ENCODE peak calls at places on chromosomes 1 and 21, in eight cellular contexts. One of them, this sample, is unnamed.

GRCh38 chr21:42059141-42059540 is 12.0 kb upstream of the UMODL1 start:
- DNase-seq in neural crest cell: no peak
- DNase-seq in tibial nerve: no peak
- DNase-seq in IMR-90: no peak
- DNase-seq in heart right ventricle: no peak
- DNase-seq in pancreas: no peak
- DNase-seq in AG04450: no peak
- DNase-seq in retinal pigment epithelial cell: no peak
- DNase-seq in this sample: no peak

GRCh38 chr1:67853704-67854103 is 20.4 kb upstream of the GNG12 start:
- DNase-seq in AG04450: no peak
- DNase-seq in IMR-90: peak
- DNase-seq in neural crest cell: peak
- DNase-seq in tibial nerve: peak
- DNase-seq in pancreas: no peak
- DNase-seq in heart right ventricle: peak
- DNase-seq in retinal pigment epithelial cell: no peak
- DNase-seq in this sample: peak

GRCh38 chr1:234683856-234684632 is 74.1 kb upstream of the IRF2BP2 start:
- DNase-seq in pancreas: peak
- DNase-seq in IMR-90: peak
- DNase-seq in AG04450: no peak
- DNase-seq in neural crest cell: no peak
- DNase-seq in retinal pigment epithelial cell: peak
- DNase-seq in heart right ventricle: no peak
- DNase-seq in tibial nerve: peak
- DNase-seq in this sample: no peak

GRCh38 chr1:169109561-169110134 is 3.2 kb downstream of the ATP1B1 start:
- DNase-seq in heart right ventricle: no peak
- DNase-seq in retinal pigment epithelial cell: peak
- DNase-seq in neural crest cell: no peak
- DNase-seq in IMR-90: peak
- DNase-seq in pancreas: peak
- DNase-seq in AG04450: peak
- DNase-seq in tibial nerve: no peak
- DNase-seq in this sample: no peak

GRCh38 chr1:3727042-3727824 is 25.0 kb upstream of the CCDC27 start:
- DNase-seq in pancreas: no peak
- DNase-seq in tibial nerve: no peak
- DNase-seq in AG04450: no peak
- DNase-seq in retinal pigment epithelial cell: no peak
- DNase-seq in heart right ventricle: peak
- DNase-seq in neural crest cell: peak
- DNase-seq in IMR-90: no peak
- DNase-seq in this sample: no peak

GRCh38 chr1:8536521-8536920 is 218.6 kb downstream of the SLC45A1 start:
- DNase-seq in tibial nerve: no peak
- DNase-seq in heart right ventricle: no peak
- DNase-seq in retinal pigment epithelial cell: peak
- DNase-seq in pancreas: no peak
- DNase-seq in AG04450: no peak
- DNase-seq in IMR-90: peak
- DNase-seq in neural crest cell: no peak
- DNase-seq in this sample: no peak

GRCh38 chr1:109881906-109882287 is 28.8 kb upstream of the CSF1 start:
- DNase-seq in retinal pigment epithelial cell: no peak
- DNase-seq in tibial nerve: no peak
- DNase-seq in pancreas: no peak
- DNase-seq in neural crest cell: no peak
- DNase-seq in heart right ventricle: no peak
- DNase-seq in AG04450: no peak
- DNase-seq in IMR-90: no peak
- DNase-seq in this sample: no peak

GRCh38 chr1:240405751-240406150 is 206.2 kb downstream of the GREM2 start:
- DNase-seq in neural crest cell: no peak
- DNase-seq in pancreas: no peak
- DNase-seq in heart right ventricle: no peak
- DNase-seq in AG04450: no peak
- DNase-seq in IMR-90: no peak
- DNase-seq in retinal pigment epithelial cell: no peak
- DNase-seq in tibial nerve: no peak
- DNase-seq in this sample: no peak

GRCh38 chr1:30310966-30311742 is 412.2 kb downstream of the MATN1 start:
- DNase-seq in pancreas: no peak
- DNase-seq in neural crest cell: no peak
- DNase-seq in heart right ventricle: no peak
- DNase-seq in IMR-90: no peak
- DNase-seq in tibial nerve: no peak
- DNase-seq in retinal pigment epithelial cell: no peak
- DNase-seq in AG04450: no peak
- DNase-seq in this sample: no peak

GRCh38 chr1:206685256-206685748 is 597 bp downstream of the MAPKAPK2 start:
- DNase-seq in pancreas: peak
- DNase-seq in AG04450: no peak
- DNase-seq in heart right ventricle: peak
- DNase-seq in tibial nerve: no peak
- DNase-seq in IMR-90: peak
- DNase-seq in neural crest cell: peak
- DNase-seq in retinal pigment epithelial cell: no peak
- DNase-seq in this sample: no peak

GRCh38 chr1:9825101-9826074 is 1.6 kb upstream of the CLSTN1 start:
- DNase-seq in pancreas: peak
- DNase-seq in IMR-90: peak
- DNase-seq in tibial nerve: peak
- DNase-seq in retinal pigment epithelial cell: no peak
- DNase-seq in heart right ventricle: no peak
- DNase-seq in neural crest cell: no peak
- DNase-seq in AG04450: no peak
- DNase-seq in this sample: peak

GRCh38 chr1:169712309-169712631 is 850 bp upstream of the SELL start:
- DNase-seq in IMR-90: no peak
- DNase-seq in pancreas: no peak
- DNase-seq in AG04450: no peak
- DNase-seq in retinal pigment epithelial cell: no peak
- DNase-seq in tibial nerve: no peak
- DNase-seq in heart right ventricle: no peak
- DNase-seq in neural crest cell: no peak
- DNase-seq in this sample: no peak

GRCh38 chr1:180680558-180681144 is 48.8 kb downstream of the XPR1 start:
- DNase-seq in pancreas: no peak
- DNase-seq in AG04450: peak
- DNase-seq in IMR-90: peak
- DNase-seq in retinal pigment epithelial cell: no peak
- DNase-seq in neural crest cell: no peak
- DNase-seq in tibial nerve: no peak
- DNase-seq in heart right ventricle: no peak
- DNase-seq in this sample: no peak

GRCh38 chr21:16073571-16073970 is 343.8 kb downstream of the USP25 start:
- DNase-seq in IMR-90: no peak
- DNase-seq in heart right ventricle: no peak
- DNase-seq in neural crest cell: no peak
- DNase-seq in pancreas: no peak
- DNase-seq in retinal pigment epithelial cell: no peak
- DNase-seq in AG04450: no peak
- DNase-seq in tibial nerve: no peak
- DNase-seq in this sample: no peak

GRCh38 chr1:177165069-177165439 is 542 bp upstream of the ASTN1 start:
- DNase-seq in AG04450: no peak
- DNase-seq in IMR-90: no peak
- DNase-seq in retinal pigment epithelial cell: no peak
- DNase-seq in neural crest cell: no peak
- DNase-seq in tibial nerve: no peak
- DNase-seq in heart right ventricle: no peak
- DNase-seq in pancreas: no peak
- DNase-seq in this sample: no peak

GRCh38 chr1:179547021-179547535 is 28.7 kb downstream of the NPHS2 start:
- DNase-seq in AG04450: no peak
- DNase-seq in heart right ventricle: no peak
- DNase-seq in IMR-90: no peak
- DNase-seq in tibial nerve: no peak
- DNase-seq in retinal pigment epithelial cell: no peak
- DNase-seq in neural crest cell: no peak
- DNase-seq in pancreas: no peak
- DNase-seq in this sample: no peak

GRCh38 chr21:44681861-44682579 is at the start of gene KRTAP12-1:
- DNase-seq in AG04450: no peak
- DNase-seq in tibial nerve: no peak
- DNase-seq in IMR-90: no peak
- DNase-seq in neural crest cell: no peak
- DNase-seq in pancreas: no peak
- DNase-seq in heart right ventricle: no peak
- DNase-seq in retinal pigment epithelial cell: no peak
- DNase-seq in this sample: no peak

GRCh38 chr1:105138445-105138821 is 1388.7 kb downstream of the AMY1C start:
- DNase-seq in AG04450: no peak
- DNase-seq in neural crest cell: no peak
- DNase-seq in pancreas: peak
- DNase-seq in retinal pigment epithelial cell: peak
- DNase-seq in IMR-90: no peak
- DNase-seq in tibial nerve: no peak
- DNase-seq in heart right ventricle: peak
- DNase-seq in this sample: no peak

GRCh38 chr1:105137543-105138444 is 1388.1 kb downstream of the AMY1C start:
- DNase-seq in IMR-90: no peak
- DNase-seq in tibial nerve: no peak
- DNase-seq in neural crest cell: peak
- DNase-seq in retinal pigment epithelial cell: no peak
- DNase-seq in pancreas: no peak
- DNase-seq in AG04450: no peak
- DNase-seq in heart right ventricle: peak
- DNase-seq in this sample: no peak
- TF ChIP-seq CTCF in IMR-90: no peak
- TF ChIP-seq CTCF in tibial nerve: no peak
- TF ChIP-seq CTCF in neural crest cell: peak
- TF ChIP-seq CTCF in retinal pigment epithelial cell: peak
- TF ChIP-seq CTCF in pancreas: no peak
- TF ChIP-seq CTCF in AG04450: no peak
- TF ChIP-seq CTCF in heart right ventricle: peak
- TF ChIP-seq CTCF in this sample: no peak

GRCh38 chr1:80931178-80931577 is 869.6 kb upstream of the ADGRL2 start:
- DNase-seq in retinal pigment epithelial cell: no peak
- DNase-seq in IMR-90: no peak
- DNase-seq in AG04450: no peak
- DNase-seq in neural crest cell: no peak
- DNase-seq in pancreas: no peak
- DNase-seq in heart right ventricle: no peak
- DNase-seq in tibial nerve: no peak
- DNase-seq in this sample: no peak
- TF ChIP-seq CTCF in retinal pigment epithelial cell: no peak
- TF ChIP-seq CTCF in IMR-90: no peak
- TF ChIP-seq CTCF in AG04450: no peak
- TF ChIP-seq CTCF in neural crest cell: no peak
- TF ChIP-seq CTCF in pancreas: no peak
- TF ChIP-seq CTCF in heart right ventricle: no peak
- TF ChIP-seq CTCF in tibial nerve: no peak
- TF ChIP-seq CTCF in this sample: no peak

DNA sequence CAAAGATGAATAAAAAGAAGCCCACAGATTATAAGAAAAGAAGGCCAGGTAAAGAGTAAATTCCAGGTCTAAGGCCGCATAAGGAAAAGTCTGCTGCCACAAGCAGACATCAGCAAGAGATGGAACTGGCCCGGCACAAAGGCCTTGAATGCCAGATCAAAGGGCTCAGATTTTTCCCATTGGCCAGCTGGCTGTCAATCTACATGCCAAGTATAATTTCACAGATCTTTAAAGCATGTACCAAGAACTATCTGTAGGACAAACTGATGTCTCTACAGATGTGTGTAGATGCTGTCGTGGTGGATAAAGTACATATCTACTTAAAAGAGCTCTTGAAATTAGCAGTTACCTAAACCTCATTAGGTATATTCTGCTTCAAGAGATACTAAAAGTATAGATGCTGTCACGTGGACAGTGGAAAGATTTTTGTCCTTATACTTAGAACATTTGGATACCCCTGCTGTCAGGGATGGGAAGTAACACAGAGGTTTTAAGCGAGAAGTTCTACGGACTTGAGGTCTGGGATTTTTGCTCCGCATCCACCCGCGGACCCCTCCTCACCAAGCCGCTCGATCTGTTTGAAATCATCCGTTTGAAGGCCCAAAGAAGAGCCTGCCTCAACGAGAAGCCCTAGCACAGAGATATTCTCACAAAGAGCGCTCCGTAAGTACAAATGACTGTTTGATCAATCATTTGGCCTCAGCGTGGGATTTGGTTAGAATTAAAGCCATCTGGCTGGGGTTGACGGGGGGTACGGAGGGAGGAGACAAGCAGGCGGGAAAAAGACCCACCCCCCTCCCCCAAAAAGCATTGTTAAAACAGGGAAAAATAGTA is 10.0 kb downstream of the GLIS1 start:
- DNase-seq in neural crest cell: no peak
- DNase-seq in IMR-90: no peak
- DNase-seq in tibial nerve: no peak
- DNase-seq in heart right ventricle: no peak
- DNase-seq in AG04450: no peak
- DNase-seq in pancreas: no peak
- DNase-seq in retinal pigment epithelial cell: no peak
- DNase-seq in this sample: no peak
- TF ChIP-seq CTCF in neural crest cell: no peak
- TF ChIP-seq CTCF in IMR-90: no peak
- TF ChIP-seq CTCF in tibial nerve: no peak
- TF ChIP-seq CTCF in heart right ventricle: no peak
- TF ChIP-seq CTCF in AG04450: no peak
- TF ChIP-seq CTCF in pancreas: no peak
- TF ChIP-seq CTCF in retinal pigment epithelial cell: no peak
- TF ChIP-seq CTCF in this sample: no peak

DNA sequence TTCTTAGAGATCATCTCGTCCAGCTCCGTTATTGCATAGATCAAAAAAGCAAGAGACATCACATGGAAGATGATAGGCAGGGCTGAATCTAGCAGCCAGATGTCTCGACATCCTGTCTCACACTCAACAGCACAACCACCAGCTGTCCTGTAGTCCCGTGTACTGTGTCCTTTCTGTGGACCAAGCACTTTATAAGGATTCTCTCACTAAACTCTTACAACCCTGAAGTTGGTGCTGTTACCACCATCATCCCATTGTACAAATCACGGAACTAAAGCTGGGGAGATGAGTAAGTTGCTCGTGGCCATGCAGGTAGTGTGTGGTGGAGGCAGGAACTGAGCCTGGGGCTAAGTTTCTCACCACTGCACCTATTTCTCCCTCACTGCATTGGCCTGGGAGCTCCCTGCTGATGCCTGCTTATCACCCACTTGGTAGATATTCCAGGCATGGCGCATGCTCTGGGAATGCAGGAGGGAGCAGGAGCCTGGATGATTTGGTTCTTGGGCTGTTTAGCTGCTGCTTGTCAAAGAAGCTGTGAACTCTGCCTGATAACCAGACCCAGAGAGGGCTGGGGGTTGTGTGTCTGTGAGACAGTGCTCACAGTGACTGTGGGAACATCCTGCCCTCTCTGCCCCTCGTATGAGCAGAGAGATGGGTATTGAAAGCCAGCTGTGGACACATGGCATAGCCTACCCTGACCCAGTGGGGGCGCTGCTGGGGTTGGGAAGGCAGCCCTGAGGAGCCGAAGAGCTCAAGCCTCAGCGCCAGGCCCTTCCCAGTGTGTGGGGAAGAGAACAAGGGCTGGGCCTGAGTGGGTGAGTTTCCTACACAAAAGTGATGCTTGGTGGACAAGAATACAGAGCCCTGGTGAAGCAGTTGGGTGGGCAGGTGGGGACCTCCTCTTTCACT is 13.6 kb downstream of the PPFIA4 start:
- DNase-seq in neural crest cell: peak
- DNase-seq in retinal pigment epithelial cell: no peak
- DNase-seq in heart right ventricle: no peak
- DNase-seq in AG04450: no peak
- DNase-seq in IMR-90: no peak
- DNase-seq in tibial nerve: no peak
- DNase-seq in pancreas: no peak
- DNase-seq in this sample: peak
- TF ChIP-seq CTCF in neural crest cell: peak
- TF ChIP-seq CTCF in retinal pigment epithelial cell: peak
- TF ChIP-seq CTCF in heart right ventricle: peak
- TF ChIP-seq CTCF in AG04450: peak
- TF ChIP-seq CTCF in IMR-90: peak
- TF ChIP-seq CTCF in tibial nerve: no peak
- TF ChIP-seq CTCF in pancreas: no peak
- TF ChIP-seq CTCF in this sample: no peak

This sample was measured in omental fat pad.